ENCODE peak calls at places on chromosomes 12 and 14, in five cellular contexts. N is K562, W is endothelial cell of umbilical vein, M is NB4, S is GM12878. T is an unnamed sample.

GRCh38 chr12:121628037-121628436 is 1.7 kb downstream of the ORAI1 start:
- DNase-seq in N (peak; percentile 28), W (no peak), M (peak; percentile 67), S (no peak), T (no peak)

GRCh38 chr12:46406352-46407027 is 33.9 kb upstream of the SLC38A2 start:
- DNase-seq in N (no peak), W (no peak), M (no peak), S (no peak), T (no peak)

GRCh38 chr12:127750076-127750840 is 516.7 kb upstream of the TMEM132C start:
- DNase-seq in N (no peak), W (no peak), M (no peak), S (no peak), T (no peak)

GRCh38 chr12:122732170-122732569 is 1.5 kb upstream of the HCAR1 start:
- DNase-seq in N (no peak), W (no peak), M (no peak), S (no peak), T (no peak)

GRCh38 chr14:55077691-55078151 is 26.3 kb downstream of the MAPK1IP1L start:
- DNase-seq in N (no peak), W (no peak), M (no peak), S (no peak), T (no peak)

GRCh38 chr12:15584366-15585041 is 204.7 kb downstream of the EPS8 start:
- DNase-seq in N (no peak), W (peak; percentile 52), M (peak; percentile 69), S (no peak), T (no peak)

GRCh38 chr12:27343255-27344000 is 10.8 kb downstream of the BMAL2 start:
- DNase-seq in N (no peak), W (peak; percentile 64), M (no peak), S (no peak), T (peak; percentile 46)

GRCh38 chr14:94077111-94077821 is 3.7 kb downstream of the DDX24 start:
- DNase-seq in N (peak; percentile 7), W (no peak), M (no peak), S (no peak), T (no peak)

GRCh38 chr12:1222858-1223644 is 232.0 kb downstream of the ERC1 start:
- DNase-seq in N (no peak), W (no peak), M (no peak), S (no peak), T (no peak)

GRCh38 chr14:55580401-55581010 is 499 bp downstream of the KTN1 start:
- DNase-seq in N (peak; percentile 38), W (peak; percentile 35), M (peak; percentile 66), S (no peak), T (no peak)

GRCh38 chr14:69636051-69636639 is 24.7 kb downstream of the SUSD6 start:
- DNase-seq in N (no peak), W (no peak), M (no peak), S (no peak), T (no peak)

GRCh38 chr12:15001733-15002471 is 29.1 kb downstream of the PDE6H start:
- DNase-seq in N (no peak), W (no peak), M (no peak), S (no peak), T (no peak)

GRCh38 chr14:58171090-58171489 is 19.1 kb upstream of the ARMH4 start:
- DNase-seq in N (peak; percentile 96), W (peak; percentile 71), M (peak; percentile 85), S (peak; percentile 42), T (peak; percentile 92)

GRCh38 chr14:30235485-30235884 is 307.8 kb upstream of the PRKD1 start:
- DNase-seq in N (no peak), W (no peak), M (no peak), S (no peak), T (no peak)

GRCh38 chr12:4250691-4251090 is 22.9 kb upstream of the CCND2 start:
- DNase-seq in N (no peak), W (no peak), M (peak; percentile 55), S (no peak), T (no peak)

GRCh38 chr12:100450726-100451125 is 22.9 kb upstream of the NR1H4 start:
- DNase-seq in N (no peak), W (peak; percentile 8), M (no peak), S (no peak), T (no peak)

GRCh38 chr12:19074700-19075099 is 54.8 kb upstream of the PLEKHA5 start:
- DNase-seq in N (no peak), W (no peak), M (no peak), S (no peak), T (no peak)

GRCh38 chr12:460301-461230 is 827 bp downstream of the B4GALNT3 start:
- DNase-seq in N (no peak), W (no peak), M (peak; percentile 25), S (no peak), T (no peak)

GRCh38 chr14:33435911-33436310 is 497.2 kb downstream of the NPAS3 start:
- DNase-seq in N (no peak), W (no peak), M (no peak), S (no peak), T (no peak)

GRCh38 chr12:112386726-112387125 is 4.5 kb upstream of the HECTD4 start:
- DNase-seq in N (peak; percentile 71), W (no peak), M (peak; percentile 84), S (no peak), T (no peak)

GRCh38 chr14:20455355-20456300 is 602 bp downstream of the APEX1 start:
- DNase-seq in N (peak; percentile 84), W (no peak), M (peak; percentile 90), S (no peak), T (no peak)

GRCh38 chr14:20461230-20462141 is at the start of gene PIP4P1:
- DNase-seq in N (peak; percentile 90), W (peak; percentile 100), M (peak; percentile 100), S (peak; percentile 100), T (peak; percentile 96)

GRCh38 chr14:20458031-20458789 is 3.0 kb downstream of the PIP4P1 start:
- DNase-seq in N (no peak), W (no peak), M (peak; percentile 57), S (no peak), T (no peak)

GRCh38 chr14:20456971-20457370 is 1.9 kb downstream of the APEX1 start:
- DNase-seq in N (no peak), W (no peak), M (peak; percentile 83), S (no peak), T (no peak)

DNA sequence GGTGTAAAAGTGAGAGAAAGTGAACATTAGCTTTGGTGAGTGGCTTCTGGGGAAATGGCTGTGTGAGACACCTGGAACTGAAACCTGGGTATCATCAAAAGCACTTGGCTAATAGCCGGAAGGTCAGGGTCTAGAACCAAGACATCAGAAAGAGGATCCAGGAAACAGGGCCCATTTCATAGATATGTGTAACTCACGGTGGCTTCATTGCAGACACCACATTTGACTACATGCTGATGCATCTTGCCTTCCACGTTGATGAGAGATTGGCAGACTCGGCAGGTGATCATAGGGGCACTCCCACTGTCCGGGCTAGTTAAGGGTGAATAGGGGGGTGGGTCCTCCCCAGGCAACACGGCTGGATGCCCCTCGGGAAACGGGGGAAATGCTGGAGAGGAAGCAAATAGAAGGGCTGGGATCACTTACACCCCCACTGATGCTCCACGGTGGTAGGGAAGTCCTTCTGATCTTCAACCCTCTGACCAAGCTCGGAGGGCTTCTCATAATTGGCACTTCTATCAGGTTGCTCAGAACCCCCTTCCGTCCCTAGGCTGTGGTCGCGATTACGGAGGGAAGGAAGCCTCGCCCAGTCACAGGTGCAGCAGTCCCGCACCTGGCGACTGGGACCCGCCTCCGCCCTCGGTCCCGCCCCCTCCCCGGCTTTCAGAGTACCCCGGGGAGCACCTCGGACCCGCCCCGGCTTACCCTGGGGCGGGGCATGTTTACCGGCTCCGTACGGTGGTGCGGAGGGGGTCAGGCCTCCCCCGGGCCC is 590 bp downstream of the PIP4P1 start:
- DNase-seq in N (peak; percentile 29), W (peak; percentile 11), M (no peak), S (peak; percentile 27), T (no peak)
- TF ChIP-seq MYC in N (no peak), W (no peak), M (no peak), S (no peak), T (no peak)

GRCh38 chr12:108484431-108484830 is 30.6 kb upstream of the FICD start:
- DNase-seq in N (no peak), W (no peak), M (no peak), S (no peak), T (no peak)
- TF ChIP-seq MYC in N (no peak), W (no peak), M (no peak), S (no peak), T (no peak)

DNA sequence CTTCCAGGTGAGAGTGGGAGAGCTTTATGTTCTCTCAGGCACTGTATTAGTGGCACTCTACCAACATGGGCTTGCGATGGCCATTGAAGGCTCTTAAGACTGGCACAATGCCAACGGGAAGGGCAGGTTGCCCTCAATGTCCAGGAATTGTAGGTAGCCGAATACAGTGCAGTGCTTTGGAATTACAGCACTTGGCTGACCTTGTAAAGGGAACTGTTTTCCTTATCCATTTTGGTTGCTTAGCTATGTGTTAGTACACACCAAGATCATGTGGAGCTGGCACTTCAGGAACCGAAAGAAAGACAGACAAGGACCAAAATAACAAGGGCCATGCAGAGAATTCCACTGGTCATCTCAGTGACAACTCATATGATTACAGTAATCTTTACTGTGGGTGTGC is 72.7 kb downstream of the DYRK2 start:
- DNase-seq in N (no peak), W (no peak), M (no peak), S (no peak), T (no peak)
- TF ChIP-seq MYC in N (no peak), W (no peak), M (no peak), S (no peak), T (no peak)

GRCh38 chr12:113825705-113826104 is 140.4 kb downstream of the RBM19 start:
- DNase-seq in N (no peak), W (no peak), M (no peak), S (no peak), T (no peak)

GRCh38 chr12:113820842-113821241 is 145.3 kb downstream of the RBM19 start:
- DNase-seq in N (peak; percentile 56), W (no peak), M (no peak), S (no peak), T (no peak)

GRCh38 chr12:113823816-113824215 is 142.3 kb downstream of the RBM19 start:
- DNase-seq in N (no peak), W (no peak), M (no peak), S (no peak), T (no peak)

GRCh38 chr12:113820310-113820709 is 145.8 kb downstream of the RBM19 start:
- DNase-seq in N (no peak), W (no peak), M (no peak), S (no peak), T (no peak)

GRCh38 chr12:113822986-113823385 is 143.1 kb downstream of the RBM19 start:
- DNase-seq in N (no peak), W (no peak), M (no peak), S (no peak), T (no peak)
- TF ChIP-seq MYC in N (no peak), W (no peak), M (no peak), S (no peak), T (no peak)

GRCh38 chr12:131603106-131604033 is 107.5 kb upstream of the SFSWAP start:
- DNase-seq in N (no peak), W (no peak), M (peak; percentile 69), S (no peak), T (no peak)
- TF ChIP-seq MYC in N (no peak), W (no peak), M (no peak), S (no peak), T (no peak)